ENCODE peak calls at places on chromosomes 2 and 18, in nine cellular contexts. X, F, P, J, W, O, B, G and S are unnamed samples.

GRCh38 chr2:173347305-173348168 is 7.1 kb upstream of the CDCA7 start:
- DNase-seq in X (no peak), F (no peak), P (no peak), J (no peak), W (peak; percentile 54), O (no peak), B (no peak), G (no peak), S (no peak)

GRCh38 chr18:24219561-24220317 is 80.9 kb downstream of the CABYR start:
- DNase-seq in X (no peak), F (no peak), P (no peak), J (no peak), W (no peak), O (peak; percentile 15), B (no peak), G (no peak), S (no peak)

GRCh38 chr18:70991577-70991976 is 702.7 kb downstream of the SOCS6 start:
- DNase-seq in X (no peak), F (no peak), P (no peak), J (no peak), W (no peak), O (no peak), B (no peak), G (no peak), S (no peak)

GRCh38 chr2:12486205-12487118 is 230.3 kb upstream of the TRIB2 start:
- DNase-seq in X (peak; percentile 46), F (peak; percentile 26), P (no peak), J (no peak), W (peak; percentile 45), O (no peak), B (peak; percentile 9), G (no peak), S (no peak)

GRCh38 chr2:105925390-105925789 is 180.7 kb downstream of the NCK2 start:
- DNase-seq in X (no peak), F (no peak), P (no peak), J (no peak), W (no peak), O (no peak), B (no peak), G (no peak), S (no peak)

GRCh38 chr2:11307764-11308415 is 36.5 kb downstream of the ROCK2 start:
- DNase-seq in X (no peak), F (no peak), P (no peak), J (no peak), W (no peak), O (no peak), B (no peak), G (no peak), S (no peak)

GRCh38 chr2:222532315-222532714 is 108.0 kb downstream of the SGPP2 start:
- DNase-seq in X (no peak), F (no peak), P (no peak), J (no peak), W (no peak), O (no peak), B (no peak), G (no peak), S (no peak)

GRCh38 chr2:160315337-160315736 is 115.3 kb upstream of the ITGB6 start:
- DNase-seq in X (no peak), F (peak; percentile 68), P (no peak), J (no peak), W (no peak), O (no peak), B (peak; percentile 74), G (no peak), S (no peak)

GRCh38 chr2:197786010-197786877 is 1.1 kb upstream of the BOLL start:
- DNase-seq in X (no peak), F (no peak), P (peak; percentile 59), J (peak; percentile 14), W (peak; percentile 69), O (peak; percentile 51), B (no peak), G (peak; percentile 84), S (peak; percentile 75)

GRCh38 chr18:39198376-39198775 is 1632.8 kb upstream of the CELF4 start:
- DNase-seq in X (no peak), F (no peak), P (no peak), J (no peak), W (no peak), O (no peak), B (no peak), G (no peak), S (no peak)

GRCh38 chr18:79484661-79485621 is 89.2 kb downstream of the NFATC1 start:
- DNase-seq in X (peak; percentile 29), F (peak; percentile 99), P (peak; percentile 43), J (no peak), W (no peak), O (peak; percentile 17), B (peak; percentile 93), G (peak; percentile 73), S (peak; percentile 1)

GRCh38 chr18:50374170-50374752 is 585 bp upstream of the SKA1 start:
- DNase-seq in X (no peak), F (no peak), P (no peak), J (no peak), W (no peak), O (peak; percentile 19), B (no peak), G (no peak), S (no peak)

GRCh38 chr2:42958036-42958370 is 165.6 kb upstream of the HAAO start:
- DNase-seq in X (no peak), F (no peak), P (no peak), J (no peak), W (no peak), O (no peak), B (no peak), G (no peak), S (no peak)

GRCh38 chr2:42951263-42951938 is 159.0 kb upstream of the HAAO start:
- DNase-seq in X (no peak), F (no peak), P (no peak), J (no peak), W (no peak), O (no peak), B (no peak), G (no peak), S (no peak)

GRCh38 chr2:42953216-42953615 is 160.8 kb upstream of the HAAO start:
- DNase-seq in X (no peak), F (no peak), P (no peak), J (no peak), W (no peak), O (peak; percentile 57), B (no peak), G (no peak), S (no peak)

GRCh38 chr2:42957109-42958035 is 165.0 kb upstream of the HAAO start:
- DNase-seq in X (no peak), F (peak; percentile 58), P (no peak), J (no peak), W (no peak), O (no peak), B (no peak), G (no peak), S (no peak)

GRCh38 chr2:42954227-42954962 is 162.0 kb upstream of the HAAO start:
- DNase-seq in X (no peak), F (peak; percentile 82), P (no peak), J (no peak), W (no peak), O (no peak), B (no peak), G (no peak), S (no peak)
- TF ChIP-seq CTCF in X (no peak), F (peak; percentile 31), P (no peak), J (no peak), W (no peak), O (no peak), B (no peak), G (peak; percentile 12), S (no peak)

DNA sequence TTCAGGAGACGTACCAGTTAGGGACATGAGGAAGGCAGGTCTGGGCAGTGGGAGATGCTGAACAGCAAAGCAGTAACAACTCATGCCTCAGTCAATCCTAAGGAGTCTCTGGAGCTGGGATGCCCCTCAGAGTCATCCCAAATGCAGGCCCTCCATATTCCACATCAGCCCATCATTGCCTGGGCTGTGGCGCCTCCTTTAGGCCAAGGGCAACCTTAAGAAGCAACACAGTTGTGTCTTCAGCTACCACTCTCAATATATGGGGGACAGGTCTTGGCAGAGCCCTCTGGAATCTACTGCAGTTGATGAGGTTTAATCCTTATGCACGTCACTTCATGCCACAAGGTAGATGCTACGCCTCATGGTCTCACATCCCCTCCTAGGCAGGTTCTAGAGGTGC is 682.0 kb upstream of the RAB6C start:
- DNase-seq in X (no peak), F (no peak), P (no peak), J (peak; percentile 6), W (no peak), O (no peak), B (no peak), G (no peak), S (no peak)
- TF ChIP-seq CTCF in X (no peak), F (no peak), P (no peak), J (peak; percentile 34), W (peak; percentile 19), O (no peak), B (no peak), G (no peak), S (no peak)

DNA sequence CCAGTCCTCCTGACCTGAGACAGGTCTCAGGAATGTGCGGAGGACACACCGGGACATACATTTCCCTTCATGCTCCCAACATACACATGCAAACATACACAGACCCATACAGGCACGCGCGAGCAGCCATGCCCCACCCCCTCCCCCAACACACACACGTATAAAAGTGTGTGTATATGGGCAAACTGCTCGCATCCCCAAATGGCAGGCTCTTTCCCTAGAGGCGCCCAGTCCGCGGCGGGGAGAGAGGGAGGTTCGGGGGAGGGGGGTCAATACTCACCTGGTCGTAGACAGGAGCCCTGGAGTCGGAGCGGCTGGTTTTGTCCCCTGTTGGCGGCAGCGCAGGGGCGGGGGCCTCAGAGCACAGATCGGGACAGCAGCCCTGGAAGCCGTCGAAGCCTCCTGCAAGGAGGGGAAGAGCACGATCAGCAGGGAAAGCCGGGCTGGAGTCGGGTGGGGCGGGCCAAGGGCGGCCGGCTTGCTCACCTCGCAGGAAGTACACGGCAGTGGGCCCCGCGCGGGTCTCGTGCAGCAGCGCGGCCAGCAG is 686 bp downstream of the DUSP2 start:
- DNase-seq in X (no peak), F (no peak), P (peak; percentile 68), J (no peak), W (peak; percentile 50), O (peak; percentile 53), B (no peak), G (peak; percentile 92), S (peak; percentile 54)
- TF ChIP-seq CTCF in X (no peak), F (no peak), P (no peak), J (no peak), W (no peak), O (no peak), B (no peak), G (no peak), S (no peak)

GRCh38 chr18:31609886-31610646 is 18.4 kb downstream of the TTR start:
- DNase-seq in X (no peak), F (no peak), P (no peak), J (no peak), W (no peak), O (no peak), B (no peak), G (no peak), S (no peak)

GRCh38 chr18:31603335-31603734 is 11.7 kb downstream of the TTR start:
- DNase-seq in X (no peak), F (peak; percentile 5), P (no peak), J (no peak), W (no peak), O (no peak), B (no peak), G (no peak), S (peak; percentile 57)

GRCh38 chr18:31610841-31611240 is 19.2 kb downstream of the TTR start:
- DNase-seq in X (no peak), F (no peak), P (no peak), J (no peak), W (peak; percentile 30), O (peak; percentile 61), B (no peak), G (no peak), S (no peak)

GRCh38 chr18:31607384-31607783 is 15.7 kb downstream of the TTR start:
- DNase-seq in X (no peak), F (no peak), P (no peak), J (no peak), W (no peak), O (no peak), B (no peak), G (no peak), S (no peak)

GRCh38 chr18:31606265-31606664 is 14.6 kb downstream of the TTR start:
- DNase-seq in X (no peak), F (no peak), P (no peak), J (no peak), W (no peak), O (no peak), B (no peak), G (no peak), S (no peak)
- TF ChIP-seq CTCF in X (no peak), F (no peak), P (no peak), J (no peak), W (no peak), O (no peak), B (no peak), G (no peak), S (no peak)